ENCODE peak calls at places on chromosome 16, in nine cellular contexts. One of them, this sample, is unnamed.

GRCh38 chr16:80692270-80692669 is 112.1 kb downstream of the CDYL2 start:
- DNase-seq in AG09309: no peak
- DNase-seq in activated B cell treated with CpG ODN at 0.5 μM for 24 hours: no peak
- DNase-seq in cardiac muscle cell: no peak
- DNase-seq in transverse colon: no peak
- DNase-seq in tibial nerve: no peak
- DNase-seq in type B pancreatic cell: no peak
- DNase-seq in uterus: no peak
- DNase-seq in mesothelial cell of epicardium: no peak
- DNase-seq in this sample: no peak

GRCh38 chr16:83940157-83940556 is 12.9 kb upstream of the OSGIN1 start:
- DNase-seq in AG09309: no peak
- DNase-seq in activated B cell treated with CpG ODN at 0.5 μM for 24 hours: no peak
- DNase-seq in cardiac muscle cell: no peak
- DNase-seq in transverse colon: no peak
- DNase-seq in tibial nerve: no peak
- DNase-seq in type B pancreatic cell: no peak
- DNase-seq in uterus: no peak
- DNase-seq in mesothelial cell of epicardium: no peak
- DNase-seq in this sample: no peak

GRCh38 chr16:54493076-54493475 is 206.5 kb upstream of the IRX3 start:
- DNase-seq in AG09309: peak; percentile 20
- DNase-seq in activated B cell treated with CpG ODN at 0.5 μM for 24 hours: no peak
- DNase-seq in cardiac muscle cell: no peak
- DNase-seq in transverse colon: no peak
- DNase-seq in tibial nerve: no peak
- DNase-seq in type B pancreatic cell: no peak
- DNase-seq in uterus: no peak
- DNase-seq in mesothelial cell of epicardium: no peak
- DNase-seq in this sample: no peak

GRCh38 chr16:83952587-83952939 is 477 bp upstream of the OSGIN1 start:
- DNase-seq in AG09309: no peak
- DNase-seq in activated B cell treated with CpG ODN at 0.5 μM for 24 hours: no peak
- DNase-seq in cardiac muscle cell: no peak
- DNase-seq in transverse colon: no peak
- DNase-seq in tibial nerve: no peak
- DNase-seq in type B pancreatic cell: no peak
- DNase-seq in uterus: no peak
- DNase-seq in mesothelial cell of epicardium: no peak
- DNase-seq in this sample: no peak

GRCh38 chr16:23466162-23466885 is 13.3 kb upstream of the COG7 start:
- DNase-seq in AG09309: peak; percentile 54
- DNase-seq in activated B cell treated with CpG ODN at 0.5 μM for 24 hours: no peak
- DNase-seq in cardiac muscle cell: no peak
- DNase-seq in transverse colon: no peak
- DNase-seq in tibial nerve: no peak
- DNase-seq in type B pancreatic cell: no peak
- DNase-seq in uterus: no peak
- DNase-seq in mesothelial cell of epicardium: no peak
- DNase-seq in this sample: no peak

GRCh38 chr16:81198635-81199034 is 39.9 kb upstream of the BCO1 start:
- DNase-seq in AG09309: no peak
- DNase-seq in activated B cell treated with CpG ODN at 0.5 μM for 24 hours: no peak
- DNase-seq in cardiac muscle cell: peak; percentile 22
- DNase-seq in transverse colon: no peak
- DNase-seq in tibial nerve: no peak
- DNase-seq in type B pancreatic cell: no peak
- DNase-seq in uterus: no peak
- DNase-seq in mesothelial cell of epicardium: no peak
- DNase-seq in this sample: no peak

GRCh38 chr16:85557976-85558589 is 55.0 kb upstream of the GSE1 start:
- DNase-seq in AG09309: no peak
- DNase-seq in activated B cell treated with CpG ODN at 0.5 μM for 24 hours: no peak
- DNase-seq in cardiac muscle cell: no peak
- DNase-seq in transverse colon: peak; percentile 81
- DNase-seq in tibial nerve: no peak
- DNase-seq in type B pancreatic cell: no peak
- DNase-seq in uterus: no peak
- DNase-seq in mesothelial cell of epicardium: no peak
- DNase-seq in this sample: no peak

GRCh38 chr16:23171234-23171948 is 11.2 kb upstream of the SCNN1G start:
- DNase-seq in AG09309: no peak
- DNase-seq in activated B cell treated with CpG ODN at 0.5 μM for 24 hours: no peak
- DNase-seq in cardiac muscle cell: no peak
- DNase-seq in transverse colon: no peak
- DNase-seq in tibial nerve: no peak
- DNase-seq in type B pancreatic cell: no peak
- DNase-seq in uterus: no peak
- DNase-seq in mesothelial cell of epicardium: no peak
- DNase-seq in this sample: no peak

GRCh38 chr16:35391328-35391727 is 1931.9 kb downstream of the TP53TG3F start:
- DNase-seq in AG09309: peak; percentile 3
- DNase-seq in activated B cell treated with CpG ODN at 0.5 μM for 24 hours: no peak
- DNase-seq in cardiac muscle cell: no peak
- DNase-seq in transverse colon: no peak
- DNase-seq in tibial nerve: no peak
- DNase-seq in type B pancreatic cell: no peak
- DNase-seq in uterus: no peak
- DNase-seq in mesothelial cell of epicardium: no peak
- DNase-seq in this sample: no peak

GRCh38 chr16:76311260-76311659 is 34.1 kb downstream of the CNTNAP4 start:
- DNase-seq in AG09309: no peak
- DNase-seq in activated B cell treated with CpG ODN at 0.5 μM for 24 hours: no peak
- DNase-seq in cardiac muscle cell: no peak
- DNase-seq in transverse colon: no peak
- DNase-seq in tibial nerve: no peak
- DNase-seq in type B pancreatic cell: no peak
- DNase-seq in uterus: no peak
- DNase-seq in mesothelial cell of epicardium: no peak
- DNase-seq in this sample: no peak

GRCh38 chr16:2465653-2466415 is 5.3 kb upstream of the NTN3 start:
- DNase-seq in AG09309: no peak
- DNase-seq in activated B cell treated with CpG ODN at 0.5 μM for 24 hours: no peak
- DNase-seq in cardiac muscle cell: no peak
- DNase-seq in transverse colon: no peak
- DNase-seq in tibial nerve: no peak
- DNase-seq in type B pancreatic cell: no peak
- DNase-seq in uterus: no peak
- DNase-seq in mesothelial cell of epicardium: no peak
- DNase-seq in this sample: no peak

GRCh38 chr16:86396318-86396882 is 113.9 kb upstream of the FOXF1 start:
- DNase-seq in AG09309: peak; percentile 85
- DNase-seq in activated B cell treated with CpG ODN at 0.5 μM for 24 hours: no peak
- DNase-seq in cardiac muscle cell: no peak
- DNase-seq in transverse colon: peak; percentile 34
- DNase-seq in tibial nerve: no peak
- DNase-seq in type B pancreatic cell: no peak
- DNase-seq in uterus: peak; percentile 52
- DNase-seq in mesothelial cell of epicardium: no peak
- DNase-seq in this sample: no peak

GRCh38 chr16:54135361-54136275 is 151.0 kb downstream of the IRX3 start:
- DNase-seq in AG09309: peak; percentile 41
- DNase-seq in activated B cell treated with CpG ODN at 0.5 μM for 24 hours: no peak
- DNase-seq in cardiac muscle cell: no peak
- DNase-seq in transverse colon: no peak
- DNase-seq in tibial nerve: no peak
- DNase-seq in type B pancreatic cell: no peak
- DNase-seq in uterus: no peak
- DNase-seq in mesothelial cell of epicardium: no peak
- DNase-seq in this sample: no peak

GRCh38 chr16:86461037-86461436 is 49.3 kb upstream of the FOXF1 start:
- DNase-seq in AG09309: no peak
- DNase-seq in activated B cell treated with CpG ODN at 0.5 μM for 24 hours: no peak
- DNase-seq in cardiac muscle cell: no peak
- DNase-seq in transverse colon: no peak
- DNase-seq in tibial nerve: no peak
- DNase-seq in type B pancreatic cell: no peak
- DNase-seq in uterus: no peak
- DNase-seq in mesothelial cell of epicardium: no peak
- DNase-seq in this sample: no peak

GRCh38 chr16:2936436-2937011 is 24.8 kb downstream of the FLYWCH1 start:
- DNase-seq in AG09309: no peak
- DNase-seq in activated B cell treated with CpG ODN at 0.5 μM for 24 hours: no peak
- DNase-seq in cardiac muscle cell: no peak
- DNase-seq in transverse colon: no peak
- DNase-seq in tibial nerve: no peak
- DNase-seq in type B pancreatic cell: no peak
- DNase-seq in uterus: no peak
- DNase-seq in mesothelial cell of epicardium: no peak
- DNase-seq in this sample: no peak

GRCh38 chr16:31435341-31436220 is 7.0 kb downstream of the ZNF843 start:
- DNase-seq in AG09309: no peak
- DNase-seq in activated B cell treated with CpG ODN at 0.5 μM for 24 hours: no peak
- DNase-seq in cardiac muscle cell: no peak
- DNase-seq in transverse colon: no peak
- DNase-seq in tibial nerve: no peak
- DNase-seq in type B pancreatic cell: no peak
- DNase-seq in uterus: no peak
- DNase-seq in mesothelial cell of epicardium: no peak
- DNase-seq in this sample: no peak

GRCh38 chr16:66222756-66223155 is 143.7 kb upstream of the CDH5 start:
- DNase-seq in AG09309: no peak
- DNase-seq in activated B cell treated with CpG ODN at 0.5 μM for 24 hours: no peak
- DNase-seq in cardiac muscle cell: no peak
- DNase-seq in transverse colon: no peak
- DNase-seq in tibial nerve: no peak
- DNase-seq in type B pancreatic cell: no peak
- DNase-seq in uterus: no peak
- DNase-seq in mesothelial cell of epicardium: no peak
- DNase-seq in this sample: no peak

GRCh38 chr16:12160815-12161550 is 184.4 kb downstream of the SNX29 start:
- DNase-seq in AG09309: no peak
- DNase-seq in activated B cell treated with CpG ODN at 0.5 μM for 24 hours: no peak
- DNase-seq in cardiac muscle cell: no peak
- DNase-seq in transverse colon: no peak
- DNase-seq in tibial nerve: no peak
- DNase-seq in type B pancreatic cell: no peak
- DNase-seq in uterus: no peak
- DNase-seq in mesothelial cell of epicardium: no peak
- DNase-seq in this sample: peak; percentile 68

GRCh38 chr16:76125871-76126270 is 151.3 kb upstream of the CNTNAP4 start:
- DNase-seq in AG09309: no peak
- DNase-seq in activated B cell treated with CpG ODN at 0.5 μM for 24 hours: no peak
- DNase-seq in cardiac muscle cell: no peak
- DNase-seq in transverse colon: no peak
- DNase-seq in tibial nerve: no peak
- DNase-seq in type B pancreatic cell: no peak
- DNase-seq in uterus: no peak
- DNase-seq in mesothelial cell of epicardium: no peak
- DNase-seq in this sample: no peak

GRCh38 chr16:2447920-2448583 is 11.9 kb upstream of the TEDC2 start:
- DNase-seq in AG09309: no peak
- DNase-seq in activated B cell treated with CpG ODN at 0.5 μM for 24 hours: no peak
- DNase-seq in cardiac muscle cell: no peak
- DNase-seq in transverse colon: no peak
- DNase-seq in tibial nerve: no peak
- DNase-seq in type B pancreatic cell: no peak
- DNase-seq in uterus: no peak
- DNase-seq in mesothelial cell of epicardium: no peak
- DNase-seq in this sample: no peak

GRCh38 chr16:31508706-31509523 is 724 bp upstream of the RUSF1 start:
- DNase-seq in AG09309: no peak
- DNase-seq in activated B cell treated with CpG ODN at 0.5 μM for 24 hours: no peak
- DNase-seq in cardiac muscle cell: no peak
- DNase-seq in transverse colon: no peak
- DNase-seq in tibial nerve: no peak
- DNase-seq in type B pancreatic cell: no peak
- DNase-seq in uterus: no peak
- DNase-seq in mesothelial cell of epicardium: no peak
- DNase-seq in this sample: no peak

GRCh38 chr16:49513040-49513439 is 139.4 kb downstream of the C16orf78 start:
- DNase-seq in AG09309: no peak
- DNase-seq in activated B cell treated with CpG ODN at 0.5 μM for 24 hours: no peak
- DNase-seq in cardiac muscle cell: no peak
- DNase-seq in transverse colon: no peak
- DNase-seq in tibial nerve: no peak
- DNase-seq in type B pancreatic cell: no peak
- DNase-seq in uterus: no peak
- DNase-seq in mesothelial cell of epicardium: no peak
- DNase-seq in this sample: peak; percentile 59
- TF ChIP-seq CTCF in AG09309: no peak
- TF ChIP-seq CTCF in activated B cell treated with CpG ODN at 0.5 μM for 24 hours: no peak
- TF ChIP-seq CTCF in cardiac muscle cell: no peak
- TF ChIP-seq CTCF in transverse colon: no peak
- TF ChIP-seq CTCF in tibial nerve: no peak
- TF ChIP-seq CTCF in type B pancreatic cell: peak; percentile 37
- TF ChIP-seq CTCF in uterus: no peak
- TF ChIP-seq CTCF in mesothelial cell of epicardium: no peak
- TF ChIP-seq CTCF in this sample: peak; percentile 10

GRCh38 chr16:87877942-87878507 is 8.7 kb upstream of the SLC7A5 start:
- DNase-seq in AG09309: no peak
- DNase-seq in activated B cell treated with CpG ODN at 0.5 μM for 24 hours: no peak
- DNase-seq in cardiac muscle cell: no peak
- DNase-seq in transverse colon: no peak
- DNase-seq in tibial nerve: no peak
- DNase-seq in type B pancreatic cell: no peak
- DNase-seq in uterus: no peak
- DNase-seq in mesothelial cell of epicardium: no peak
- DNase-seq in this sample: no peak
- TF ChIP-seq CTCF in AG09309: peak; percentile 36
- TF ChIP-seq CTCF in activated B cell treated with CpG ODN at 0.5 μM for 24 hours: no peak
- TF ChIP-seq CTCF in cardiac muscle cell: peak; percentile 6
- TF ChIP-seq CTCF in transverse colon: no peak
- TF ChIP-seq CTCF in tibial nerve: no peak
- TF ChIP-seq CTCF in type B pancreatic cell: no peak
- TF ChIP-seq CTCF in uterus: no peak
- TF ChIP-seq CTCF in mesothelial cell of epicardium: no peak
- TF ChIP-seq CTCF in this sample: peak; percentile 54

GRCh38 chr16:89378947-89379771 is 111.2 kb downstream of the ANKRD11 start:
- DNase-seq in AG09309: no peak
- DNase-seq in activated B cell treated with CpG ODN at 0.5 μM for 24 hours: no peak
- DNase-seq in cardiac muscle cell: no peak
- DNase-seq in transverse colon: no peak
- DNase-seq in tibial nerve: no peak
- DNase-seq in type B pancreatic cell: no peak
- DNase-seq in uterus: no peak
- DNase-seq in mesothelial cell of epicardium: no peak
- DNase-seq in this sample: no peak
- TF ChIP-seq CTCF in AG09309: no peak
- TF ChIP-seq CTCF in activated B cell treated with CpG ODN at 0.5 μM for 24 hours: no peak
- TF ChIP-seq CTCF in cardiac muscle cell: no peak
- TF ChIP-seq CTCF in transverse colon: no peak
- TF ChIP-seq CTCF in tibial nerve: no peak
- TF ChIP-seq CTCF in type B pancreatic cell: no peak
- TF ChIP-seq CTCF in uterus: no peak
- TF ChIP-seq CTCF in mesothelial cell of epicardium: no peak
- TF ChIP-seq CTCF in this sample: no peak

GRCh38 chr16:57736419-57737281 is 1.1 kb downstream of the KATNB1 start:
- DNase-seq in AG09309: peak; percentile 33
- DNase-seq in activated B cell treated with CpG ODN at 0.5 μM for 24 hours: no peak
- DNase-seq in cardiac muscle cell: peak; percentile 20
- DNase-seq in transverse colon: peak; percentile 55
- DNase-seq in tibial nerve: peak; percentile 25
- DNase-seq in type B pancreatic cell: no peak
- DNase-seq in uterus: no peak
- DNase-seq in mesothelial cell of epicardium: no peak
- DNase-seq in this sample: no peak
- TF ChIP-seq CTCF in AG09309: peak; percentile 23
- TF ChIP-seq CTCF in activated B cell treated with CpG ODN at 0.5 μM for 24 hours: no peak
- TF ChIP-seq CTCF in cardiac muscle cell: peak; percentile 9
- TF ChIP-seq CTCF in transverse colon: no peak
- TF ChIP-seq CTCF in tibial nerve: no peak
- TF ChIP-seq CTCF in type B pancreatic cell: peak; percentile 47
- TF ChIP-seq CTCF in uterus: no peak
- TF ChIP-seq CTCF in mesothelial cell of epicardium: no peak
- TF ChIP-seq CTCF in this sample: peak; percentile 14